ENCODE peak calls at places on chromosomes 12 and 14, in seven cellular contexts. F, T, U, N, A, I and B are unnamed samples.

GRCh38 chr14:37246427-37246829 is 48.7 kb downstream of the MIPOL1 start:
- DNase-seq in N (no peak), F (peak; percentile 94), T (peak; percentile 48), I (no peak), A (peak; percentile 47), U (peak; percentile 19), B (no peak)

GRCh38 chr14:73717998-73718741 is 4.0 kb upstream of the PNMA1 start:
- DNase-seq in U (no peak), F (no peak), A (no peak), I (peak; percentile 72), N (no peak), T (peak; percentile 51), B (peak; percentile 67)

GRCh38 chr14:64640839-64641238 is 63.4 kb upstream of the PLEKHG3 start:
- DNase-seq in I (no peak), U (no peak), F (no peak), N (no peak), T (no peak), A (no peak), B (no peak)

GRCh38 chr12:48814313-48815280 is 3.7 kb upstream of the CACNB3 start:
- DNase-seq in T (peak; percentile 82), N (peak; percentile 95), A (peak; percentile 83), U (peak; percentile 96), F (peak; percentile 10), I (peak; percentile 76), B (peak; percentile 79)

GRCh38 chr12:108821407-108822397 is 35.7 kb downstream of the SSH1 start:
- DNase-seq in N (peak; percentile 30), U (no peak), F (no peak), T (peak; percentile 81), A (peak; percentile 35), I (no peak), B (peak; percentile 29)

GRCh38 chr14:51304956-51305355 is 64.9 kb downstream of the TMX1 start:
- DNase-seq in I (no peak), N (no peak), F (no peak), A (no peak), U (no peak), T (peak; percentile 98), B (no peak)

GRCh38 chr14:58061581-58061980 is 90.4 kb downstream of the ARMH4 start:
- DNase-seq in A (no peak), T (no peak), N (no peak), U (no peak), F (no peak), I (no peak), B (no peak)

GRCh38 chr14:51291016-51291415 is 51.0 kb downstream of the TMX1 start:
- DNase-seq in U (no peak), I (no peak), F (no peak), A (no peak), T (no peak), N (no peak), B (no peak)

GRCh38 chr12:3320881-3321509 is 170.0 kb upstream of the PRMT8 start:
- DNase-seq in I (no peak), N (no peak), U (no peak), F (no peak), A (no peak), T (no peak), B (no peak)

GRCh38 chr12:115338566-115339294 is 654.8 kb upstream of the TBX3 start:
- DNase-seq in T (no peak), N (no peak), U (no peak), F (no peak), A (no peak), I (no peak), B (no peak)

GRCh38 chr12:112422531-112422930 is 3.8 kb downstream of the PTPN11 start:
- DNase-seq in N (no peak), F (no peak), A (no peak), T (peak; percentile 36), I (no peak), U (no peak), B (no peak)

GRCh38 chr12:26987634-26988424 is 26.4 kb downstream of the TM7SF3 start:
- DNase-seq in A (peak; percentile 74), N (no peak), F (peak; percentile 80), U (peak; percentile 18), I (peak; percentile 43), T (peak; percentile 17), B (no peak)

GRCh38 chr12:75489613-75490210 is 9.2 kb downstream of the GLIPR1 start:
- DNase-seq in F (no peak), A (no peak), T (peak; percentile 59), N (no peak), I (no peak), U (no peak), B (no peak)

GRCh38 chr12:110688446-110689001 is 391 bp downstream of the HVCN1 start:
- DNase-seq in I (no peak), T (no peak), N (no peak), F (no peak), A (no peak), U (no peak), B (peak; percentile 6)

GRCh38 chr14:106506901-106507305 is 980.5 kb downstream of the TMEM121 start:
- DNase-seq in F (no peak), A (no peak), I (no peak), T (no peak), U (no peak), N (no peak), B (no peak)

GRCh38 chr12:111445311-111446043 is 39.8 kb downstream of the SH2B3 start:
- DNase-seq in I (no peak), A (no peak), F (no peak), U (no peak), N (no peak), T (no peak), B (no peak)

GRCh38 chr14:106556665-106557289 is 1030.4 kb downstream of the TMEM121 start:
- DNase-seq in T (no peak), N (peak; percentile 67), I (peak; percentile 33), F (peak; percentile 27), A (peak; percentile 61), U (peak; percentile 45), B (peak; percentile 5)

GRCh38 chr12:114306646-114307045 is 99.3 kb downstream of the TBX5 start:
- DNase-seq in T (peak; percentile 12), I (no peak), N (no peak), A (no peak), U (no peak), F (no peak), B (no peak)

GRCh38 chr12:64571346-64571745 is 38.9 kb upstream of the RASSF3 start:
- DNase-seq in I (no peak), N (no peak), U (no peak), F (no peak), T (no peak), A (no peak), B (no peak)

GRCh38 chr12:24551368-24551767 is 397.5 kb downstream of the BCAT1 start:
- DNase-seq in A (no peak), F (peak; percentile 65), U (no peak), T (peak; percentile 23), I (no peak), N (no peak), B (no peak)

GRCh38 chr12:45707241-45707857 is 22.2 kb upstream of the ARID2 start:
- DNase-seq in T (no peak), F (no peak), N (no peak), U (no peak), I (no peak), A (no peak), B (no peak)

GRCh38 chr14:100303925-100304324 is 2.3 kb downstream of the SLC25A29 start:
- DNase-seq in T (no peak), I (no peak), A (no peak), F (no peak), U (no peak), N (no peak), B (peak; percentile 45)

GRCh38 chr12:41185946-41186345 is 2.2 kb upstream of the PDZRN4 start:
- DNase-seq in T (no peak), I (no peak), F (no peak), N (no peak), A (no peak), U (no peak), B (no peak)

GRCh38 chr12:100741084-100741711 is 53.4 kb upstream of the ANO4 start:
- DNase-seq in F (peak; percentile 33), N (no peak), U (peak; percentile 34), T (peak; percentile 38), I (no peak), A (peak; percentile 15), B (no peak)

GRCh38 chr12:128971802-128972201 is 118.5 kb downstream of the GLT1D1 start:
- DNase-seq in A (no peak), I (no peak), U (no peak), F (peak; percentile 77), N (no peak), T (no peak), B (no peak)

GRCh38 chr14:22070119-22070982 is 396.7 kb upstream of the OR4E1 start:
- DNase-seq in A (peak; percentile 3), U (no peak), N (no peak), F (no peak), I (no peak), T (peak; percentile 9), B (peak; percentile 23)

GRCh38 chr12:50763637-50764115 is at the start of gene ATF1:
- DNase-seq in A (peak; percentile 97), F (peak; percentile 67), T (peak; percentile 92), I (peak; percentile 85), N (peak; percentile 94), U (peak; percentile 94), B (peak; percentile 89)

GRCh38 chr14:74531467-74531866 is 37.9 kb downstream of the ISCA2 start:
- DNase-seq in U (no peak), F (no peak), I (peak; percentile 54), T (peak; percentile 45), N (no peak), A (peak; percentile 15), B (peak; percentile 64)

GRCh38 chr12:113445544-113446176 is 23.5 kb downstream of the SDSL start:
- DNase-seq in A (peak; percentile 61), F (no peak), N (no peak), U (no peak), T (no peak), I (no peak), B (no peak)